ENCODE peak calls at places on chromosomes 1 and 21, in ten cellular contexts. One of them, this sample, is unnamed.
A peak's percentile ranks its signal among the peaks of the same experiment; 100 is the strongest.

GRCh38 chr1:39954870-39955546 is at the start of gene MFSD2A:
- DNase-seq in HS-5: peak; percentile 62
- DNase-seq in CD4-positive, alpha-beta T cell: peak; percentile 84
- DNase-seq in NCI-H2081: peak; percentile 93
- DNase-seq in amniotic stem cell: peak; percentile 90
- DNase-seq in cardiac muscle cell: peak; percentile 96
- DNase-seq in ovary: peak; percentile 88
- DNase-seq in kidney tubule cell: peak; percentile 89
- DNase-seq in left ventricle myocardium superior: peak; percentile 95
- DNase-seq in activated CD4-positive, CD25-positive, alpha-beta regulatory T cell: peak; percentile 70
- DNase-seq in this sample: peak; percentile 96

GRCh38 chr21:30434033-30434631 is 4.1 kb downstream of the KRTAP13-4 start:
- DNase-seq in ovary: no peak
- DNase-seq in cardiac muscle cell: peak; percentile 35
- DNase-seq in CD4-positive, alpha-beta T cell: no peak
- DNase-seq in left ventricle myocardium superior: no peak
- DNase-seq in NCI-H2081: peak; percentile 34
- DNase-seq in amniotic stem cell: no peak
- DNase-seq in kidney tubule cell: peak; percentile 38
- DNase-seq in activated CD4-positive, CD25-positive, alpha-beta regulatory T cell: no peak
- DNase-seq in HS-5: peak; percentile 10
- DNase-seq in this sample: no peak

GRCh38 chr1:94983343-94983742 is 56.4 kb upstream of the CNN3 start:
- DNase-seq in cardiac muscle cell: peak; percentile 71
- DNase-seq in HS-5: peak; percentile 54
- DNase-seq in NCI-H2081: no peak
- DNase-seq in ovary: no peak
- DNase-seq in activated CD4-positive, CD25-positive, alpha-beta regulatory T cell: no peak
- DNase-seq in left ventricle myocardium superior: no peak
- DNase-seq in kidney tubule cell: peak; percentile 88
- DNase-seq in amniotic stem cell: peak; percentile 36
- DNase-seq in CD4-positive, alpha-beta T cell: no peak
- DNase-seq in this sample: no peak

GRCh38 chr1:161946071-161946987 is 77.3 kb downstream of the OLFML2B start:
- DNase-seq in amniotic stem cell: peak; percentile 41
- DNase-seq in kidney tubule cell: no peak
- DNase-seq in NCI-H2081: no peak
- DNase-seq in ovary: no peak
- DNase-seq in CD4-positive, alpha-beta T cell: no peak
- DNase-seq in left ventricle myocardium superior: no peak
- DNase-seq in cardiac muscle cell: peak; percentile 57
- DNase-seq in HS-5: no peak
- DNase-seq in activated CD4-positive, CD25-positive, alpha-beta regulatory T cell: no peak
- DNase-seq in this sample: no peak

GRCh38 chr1:238653693-238654321 is 732.6 kb upstream of the CHRM3 start:
- DNase-seq in ovary: no peak
- DNase-seq in HS-5: peak; percentile 94
- DNase-seq in amniotic stem cell: peak; percentile 17
- DNase-seq in CD4-positive, alpha-beta T cell: no peak
- DNase-seq in left ventricle myocardium superior: no peak
- DNase-seq in kidney tubule cell: peak; percentile 44
- DNase-seq in cardiac muscle cell: peak; percentile 56
- DNase-seq in NCI-H2081: no peak
- DNase-seq in activated CD4-positive, CD25-positive, alpha-beta regulatory T cell: no peak
- DNase-seq in this sample: no peak

GRCh38 chr1:15323351-15323988 is 76.4 kb downstream of the FHAD1 start:
- DNase-seq in left ventricle myocardium superior: peak; percentile 80
- DNase-seq in NCI-H2081: peak; percentile 38
- DNase-seq in activated CD4-positive, CD25-positive, alpha-beta regulatory T cell: peak; percentile 46
- DNase-seq in CD4-positive, alpha-beta T cell: peak; percentile 65
- DNase-seq in kidney tubule cell: peak; percentile 74
- DNase-seq in ovary: peak; percentile 83
- DNase-seq in amniotic stem cell: peak; percentile 23
- DNase-seq in HS-5: peak; percentile 54
- DNase-seq in cardiac muscle cell: peak; percentile 88
- DNase-seq in this sample: peak; percentile 78

GRCh38 chr1:245549981-245550701 is 395.4 kb downstream of the KIF26B start:
- DNase-seq in NCI-H2081: no peak
- DNase-seq in amniotic stem cell: no peak
- DNase-seq in left ventricle myocardium superior: no peak
- DNase-seq in activated CD4-positive, CD25-positive, alpha-beta regulatory T cell: no peak
- DNase-seq in CD4-positive, alpha-beta T cell: no peak
- DNase-seq in ovary: no peak
- DNase-seq in HS-5: no peak
- DNase-seq in cardiac muscle cell: no peak
- DNase-seq in kidney tubule cell: no peak
- DNase-seq in this sample: no peak

GRCh38 chr1:11831945-11832725 is 15.4 kb downstream of the NPPA start:
- DNase-seq in activated CD4-positive, CD25-positive, alpha-beta regulatory T cell: no peak
- DNase-seq in cardiac muscle cell: no peak
- DNase-seq in left ventricle myocardium superior: no peak
- DNase-seq in NCI-H2081: peak; percentile 94
- DNase-seq in amniotic stem cell: no peak
- DNase-seq in CD4-positive, alpha-beta T cell: no peak
- DNase-seq in HS-5: no peak
- DNase-seq in kidney tubule cell: no peak
- DNase-seq in ovary: no peak
- DNase-seq in this sample: no peak

GRCh38 chr1:202311880-202312635 is 29.7 kb downstream of the UBE2T start:
- DNase-seq in amniotic stem cell: no peak
- DNase-seq in activated CD4-positive, CD25-positive, alpha-beta regulatory T cell: no peak
- DNase-seq in CD4-positive, alpha-beta T cell: no peak
- DNase-seq in NCI-H2081: no peak
- DNase-seq in ovary: no peak
- DNase-seq in kidney tubule cell: peak; percentile 49
- DNase-seq in cardiac muscle cell: peak; percentile 43
- DNase-seq in HS-5: no peak
- DNase-seq in left ventricle myocardium superior: no peak
- DNase-seq in this sample: no peak

GRCh38 chr1:40788561-40789341 is 5.2 kb downstream of the KCNQ4 start:
- DNase-seq in HS-5: no peak
- DNase-seq in amniotic stem cell: no peak
- DNase-seq in ovary: no peak
- DNase-seq in CD4-positive, alpha-beta T cell: no peak
- DNase-seq in left ventricle myocardium superior: no peak
- DNase-seq in cardiac muscle cell: no peak
- DNase-seq in kidney tubule cell: no peak
- DNase-seq in activated CD4-positive, CD25-positive, alpha-beta regulatory T cell: no peak
- DNase-seq in NCI-H2081: no peak
- DNase-seq in this sample: peak; percentile 28

GRCh38 chr1:230141002-230141648 is 74.1 kb downstream of the GALNT2 start:
- DNase-seq in ovary: no peak
- DNase-seq in amniotic stem cell: no peak
- DNase-seq in left ventricle myocardium superior: no peak
- DNase-seq in NCI-H2081: no peak
- DNase-seq in CD4-positive, alpha-beta T cell: no peak
- DNase-seq in kidney tubule cell: no peak
- DNase-seq in cardiac muscle cell: peak; percentile 33
- DNase-seq in activated CD4-positive, CD25-positive, alpha-beta regulatory T cell: no peak
- DNase-seq in HS-5: peak; percentile 73
- DNase-seq in this sample: no peak

GRCh38 chr1:19605884-19606442 is 38.1 kb upstream of the NBL1 start:
- DNase-seq in left ventricle myocardium superior: no peak
- DNase-seq in amniotic stem cell: no peak
- DNase-seq in kidney tubule cell: no peak
- DNase-seq in ovary: no peak
- DNase-seq in NCI-H2081: no peak
- DNase-seq in cardiac muscle cell: no peak
- DNase-seq in activated CD4-positive, CD25-positive, alpha-beta regulatory T cell: no peak
- DNase-seq in CD4-positive, alpha-beta T cell: no peak
- DNase-seq in HS-5: no peak
- DNase-seq in this sample: no peak

GRCh38 chr1:87778896-87779295 is 450.2 kb downstream of the LMO4 start:
- DNase-seq in left ventricle myocardium superior: no peak
- DNase-seq in ovary: no peak
- DNase-seq in activated CD4-positive, CD25-positive, alpha-beta regulatory T cell: no peak
- DNase-seq in cardiac muscle cell: no peak
- DNase-seq in CD4-positive, alpha-beta T cell: no peak
- DNase-seq in amniotic stem cell: no peak
- DNase-seq in HS-5: no peak
- DNase-seq in NCI-H2081: no peak
- DNase-seq in kidney tubule cell: peak; percentile 15
- DNase-seq in this sample: no peak

GRCh38 chr1:247376659-247377058 is 39.3 kb upstream of the NLRP3 start:
- DNase-seq in NCI-H2081: no peak
- DNase-seq in HS-5: no peak
- DNase-seq in amniotic stem cell: no peak
- DNase-seq in left ventricle myocardium superior: no peak
- DNase-seq in ovary: no peak
- DNase-seq in cardiac muscle cell: no peak
- DNase-seq in CD4-positive, alpha-beta T cell: no peak
- DNase-seq in kidney tubule cell: peak; percentile 20
- DNase-seq in activated CD4-positive, CD25-positive, alpha-beta regulatory T cell: no peak
- DNase-seq in this sample: no peak

GRCh38 chr21:36480618-36481017 is 696 bp upstream of the CLDN14 start:
- DNase-seq in kidney tubule cell: no peak
- DNase-seq in left ventricle myocardium superior: no peak
- DNase-seq in cardiac muscle cell: no peak
- DNase-seq in activated CD4-positive, CD25-positive, alpha-beta regulatory T cell: no peak
- DNase-seq in NCI-H2081: no peak
- DNase-seq in amniotic stem cell: no peak
- DNase-seq in ovary: no peak
- DNase-seq in HS-5: no peak
- DNase-seq in CD4-positive, alpha-beta T cell: no peak
- DNase-seq in this sample: no peak

GRCh38 chr1:2212167-2212541 is 16.0 kb upstream of the SKI start:
- DNase-seq in left ventricle myocardium superior: no peak
- DNase-seq in CD4-positive, alpha-beta T cell: no peak
- DNase-seq in HS-5: no peak
- DNase-seq in NCI-H2081: no peak
- DNase-seq in amniotic stem cell: no peak
- DNase-seq in activated CD4-positive, CD25-positive, alpha-beta regulatory T cell: no peak
- DNase-seq in kidney tubule cell: no peak
- DNase-seq in ovary: no peak
- DNase-seq in cardiac muscle cell: no peak
- DNase-seq in this sample: peak; percentile 56

GRCh38 chr1:97392701-97393100 is 528.1 kb downstream of the DPYD start:
- DNase-seq in activated CD4-positive, CD25-positive, alpha-beta regulatory T cell: no peak
- DNase-seq in kidney tubule cell: no peak
- DNase-seq in left ventricle myocardium superior: no peak
- DNase-seq in ovary: no peak
- DNase-seq in cardiac muscle cell: peak; percentile 52
- DNase-seq in CD4-positive, alpha-beta T cell: no peak
- DNase-seq in NCI-H2081: no peak
- DNase-seq in amniotic stem cell: no peak
- DNase-seq in HS-5: no peak
- DNase-seq in this sample: no peak

GRCh38 chr1:82632164-82632563 is 831.4 kb downstream of the ADGRL2 start:
- DNase-seq in CD4-positive, alpha-beta T cell: no peak
- DNase-seq in ovary: no peak
- DNase-seq in NCI-H2081: no peak
- DNase-seq in activated CD4-positive, CD25-positive, alpha-beta regulatory T cell: no peak
- DNase-seq in cardiac muscle cell: peak; percentile 1
- DNase-seq in HS-5: no peak
- DNase-seq in amniotic stem cell: no peak
- DNase-seq in left ventricle myocardium superior: no peak
- DNase-seq in kidney tubule cell: peak; percentile 58
- DNase-seq in this sample: no peak

GRCh38 chr1:214003233-214003632 is 15.5 kb downstream of the PROX1 start:
- DNase-seq in NCI-H2081: no peak
- DNase-seq in HS-5: no peak
- DNase-seq in activated CD4-positive, CD25-positive, alpha-beta regulatory T cell: no peak
- DNase-seq in ovary: no peak
- DNase-seq in cardiac muscle cell: no peak
- DNase-seq in left ventricle myocardium superior: no peak
- DNase-seq in CD4-positive, alpha-beta T cell: no peak
- DNase-seq in amniotic stem cell: no peak
- DNase-seq in kidney tubule cell: no peak
- DNase-seq in this sample: no peak

GRCh38 chr1:183090386-183091006 is 67.3 kb downstream of the LAMC1 start:
- DNase-seq in cardiac muscle cell: peak; percentile 85
- DNase-seq in kidney tubule cell: no peak
- DNase-seq in NCI-H2081: peak; percentile 21
- DNase-seq in left ventricle myocardium superior: peak; percentile 64
- DNase-seq in HS-5: no peak
- DNase-seq in CD4-positive, alpha-beta T cell: no peak
- DNase-seq in ovary: no peak
- DNase-seq in activated CD4-positive, CD25-positive, alpha-beta regulatory T cell: no peak
- DNase-seq in amniotic stem cell: no peak
- DNase-seq in this sample: no peak

GRCh38 chr1:240351690-240352089 is 260.0 kb downstream of the FMN2 start:
- DNase-seq in HS-5: no peak
- DNase-seq in amniotic stem cell: no peak
- DNase-seq in CD4-positive, alpha-beta T cell: no peak
- DNase-seq in left ventricle myocardium superior: no peak
- DNase-seq in activated CD4-positive, CD25-positive, alpha-beta regulatory T cell: no peak
- DNase-seq in cardiac muscle cell: no peak
- DNase-seq in NCI-H2081: no peak
- DNase-seq in kidney tubule cell: no peak
- DNase-seq in ovary: no peak
- DNase-seq in this sample: no peak

GRCh38 chr1:166197141-166197540 is 30.3 kb upstream of the FAM78B start:
- DNase-seq in left ventricle myocardium superior: no peak
- DNase-seq in CD4-positive, alpha-beta T cell: no peak
- DNase-seq in cardiac muscle cell: peak; percentile 5
- DNase-seq in amniotic stem cell: no peak
- DNase-seq in NCI-H2081: no peak
- DNase-seq in kidney tubule cell: peak; percentile 76
- DNase-seq in ovary: no peak
- DNase-seq in HS-5: no peak
- DNase-seq in activated CD4-positive, CD25-positive, alpha-beta regulatory T cell: no peak
- DNase-seq in this sample: no peak

GRCh38 chr1:235735630-235736029 is 86.0 kb upstream of the GNG4 start:
- DNase-seq in HS-5: peak; percentile 56
- DNase-seq in ovary: no peak
- DNase-seq in left ventricle myocardium superior: no peak
- DNase-seq in activated CD4-positive, CD25-positive, alpha-beta regulatory T cell: no peak
- DNase-seq in NCI-H2081: no peak
- DNase-seq in CD4-positive, alpha-beta T cell: no peak
- DNase-seq in cardiac muscle cell: no peak
- DNase-seq in amniotic stem cell: no peak
- DNase-seq in kidney tubule cell: no peak
- DNase-seq in this sample: no peak

GRCh38 chr1:70146488-70146887 is 58.9 kb downstream of the LRRC40 start:
- DNase-seq in CD4-positive, alpha-beta T cell: no peak
- DNase-seq in ovary: no peak
- DNase-seq in activated CD4-positive, CD25-positive, alpha-beta regulatory T cell: no peak
- DNase-seq in kidney tubule cell: peak; percentile 25
- DNase-seq in HS-5: no peak
- DNase-seq in left ventricle myocardium superior: no peak
- DNase-seq in amniotic stem cell: no peak
- DNase-seq in NCI-H2081: no peak
- DNase-seq in cardiac muscle cell: no peak
- DNase-seq in this sample: no peak

GRCh38 chr1:113786055-113786454 is 26.2 kb downstream of the RSBN1 start:
- DNase-seq in kidney tubule cell: peak; percentile 4
- DNase-seq in cardiac muscle cell: no peak
- DNase-seq in HS-5: no peak
- DNase-seq in CD4-positive, alpha-beta T cell: no peak
- DNase-seq in activated CD4-positive, CD25-positive, alpha-beta regulatory T cell: no peak
- DNase-seq in NCI-H2081: no peak
- DNase-seq in left ventricle myocardium superior: no peak
- DNase-seq in ovary: no peak
- DNase-seq in amniotic stem cell: no peak
- DNase-seq in this sample: no peak

GRCh38 chr1:222829868-222830267 is 15.0 kb downstream of the DISP1 start:
- DNase-seq in kidney tubule cell: peak; percentile 27
- DNase-seq in HS-5: no peak
- DNase-seq in activated CD4-positive, CD25-positive, alpha-beta regulatory T cell: no peak
- DNase-seq in amniotic stem cell: no peak
- DNase-seq in ovary: no peak
- DNase-seq in left ventricle myocardium superior: no peak
- DNase-seq in cardiac muscle cell: peak; percentile 85
- DNase-seq in NCI-H2081: no peak
- DNase-seq in CD4-positive, alpha-beta T cell: no peak
- DNase-seq in this sample: no peak

GRCh38 chr21:14956826-14957225 is 108.0 kb downstream of the NRIP1 start:
- DNase-seq in left ventricle myocardium superior: no peak
- DNase-seq in kidney tubule cell: peak; percentile 94
- DNase-seq in cardiac muscle cell: peak; percentile 76
- DNase-seq in NCI-H2081: no peak
- DNase-seq in activated CD4-positive, CD25-positive, alpha-beta regulatory T cell: no peak
- DNase-seq in CD4-positive, alpha-beta T cell: no peak
- DNase-seq in ovary: no peak
- DNase-seq in amniotic stem cell: peak; percentile 47
- DNase-seq in HS-5: peak; percentile 82
- DNase-seq in this sample: no peak

GRCh38 chr21:37547615-37547975 is 181.0 kb downstream of the DYRK1A start:
- DNase-seq in activated CD4-positive, CD25-positive, alpha-beta regulatory T cell: no peak
- DNase-seq in left ventricle myocardium superior: no peak
- DNase-seq in CD4-positive, alpha-beta T cell: no peak
- DNase-seq in HS-5: no peak
- DNase-seq in cardiac muscle cell: no peak
- DNase-seq in NCI-H2081: no peak
- DNase-seq in kidney tubule cell: no peak
- DNase-seq in amniotic stem cell: no peak
- DNase-seq in ovary: no peak
- DNase-seq in this sample: no peak

This sample was measured in lower lobe of right lung.